ENCODE peak calls at places on chromosomes 5 and 9, in six cellular contexts. U is NCI-H1436; M is Jurkat, Clone E6-1; I is progenitor cell of endocrine pancreas; V is activated effector memory CD4-positive, alpha-beta T cell treated with Interleukin-2 at 50 U/mL for 16 hours; O is stimulated activated CD8-positive, alpha-beta memory T cell treated with anti-CD3 and anti-CD28 coated beads, Interleukin-15, amount 100 ng/mL, for 24 hours. F is an unnamed sample.

GRCh38 chr9:109910616-109911568 is 130.9 kb downstream of the PALM2AKAP2 start:
- DNase-seq in U (no peak), M (no peak), I (no peak), V (no peak), O (no peak), F (no peak)

GRCh38 chr5:1918488-1919208 is 35.9 kb upstream of the IRX4 start:
- DNase-seq in U (no peak), M (no peak), I (no peak), V (no peak), O (no peak), F (no peak)

GRCh38 chr5:92527311-92528078 is 1053.5 kb downstream of the NR2F1-AS1 start:
- DNase-seq in U (no peak), M (no peak), I (no peak), V (no peak), O (no peak), F (no peak)

GRCh38 chr9:93099551-93100264 is 3.7 kb downstream of the CARD19 start:
- DNase-seq in U (no peak), M (no peak), I (no peak), V (no peak), O (no peak), F (no peak)

GRCh38 chr5:3352711-3353110 is 242.9 kb upstream of the IRX1 start:
- DNase-seq in U (no peak), M (no peak), I (no peak), V (no peak), O (no peak), F (no peak)

GRCh38 chr9:72025956-72026355 is 34.5 kb downstream of the C9orf57 start:
- DNase-seq in U (no peak), M (no peak), I (no peak), V (no peak), O (no peak), F (no peak)

GRCh38 chr9:114047717-114048116 is 30.4 kb downstream of the AMBP start:
- DNase-seq in U (no peak), M (peak), I (no peak), V (no peak), O (no peak), F (peak)

GRCh38 chr9:72978724-72979123 is 25.9 kb upstream of the ALDH1A1 start:
- DNase-seq in U (no peak), M (no peak), I (no peak), V (no peak), O (no peak), F (no peak)

GRCh38 chr9:99393993-99394392 is 171.9 kb downstream of the SEC61B start:
- DNase-seq in U (no peak), M (no peak), I (no peak), V (no peak), O (no peak), F (no peak)

F was measured in Kasumi-1.